ENCODE peak calls at places on chromosomes 6 and 20, in six cellular contexts. V is left lung; E is OCI-LY7; H is HCT116; Q is heart left ventricle; R is CD8-positive, alpha-beta memory T cell. M is an unnamed sample.

GRCh38 chr20:2825770-2826169 is 9.6 kb downstream of the TMEM239 start:
- DNase-seq in E (no peak), R (no peak), V (no peak), H (no peak), Q (no peak), M (no peak)

GRCh38 chr20:44384423-44385027 is 29.0 kb downstream of the HNF4A start:
- DNase-seq in V (peak; percentile 74), E (peak; percentile 79), R (peak; percentile 86), Q (peak; percentile 66), H (peak; percentile 54), M (peak; percentile 51)

GRCh38 chr6:121630716-121631115 is 195.3 kb downstream of the GJA1 start:
- DNase-seq in Q (no peak), R (no peak), E (no peak), V (no peak), H (no peak), M (no peak)

GRCh38 chr20:59585714-59586404 is 18.5 kb upstream of the PHACTR3 start:
- DNase-seq in V (no peak), E (no peak), Q (no peak), R (no peak), H (no peak), M (no peak)

GRCh38 chr20:54068495-54068894 is 1.9 kb downstream of the BCAS1 start:
- DNase-seq in H (no peak), R (no peak), E (no peak), V (no peak), Q (no peak), M (no peak)

GRCh38 chr20:23021941-23022340 is 13.2 kb upstream of the SSTR4 start:
- DNase-seq in E (no peak), V (no peak), H (no peak), R (no peak), Q (no peak), M (no peak)

GRCh38 chr6:7542065-7542877 is 800 bp downstream of the DSP start:
- DNase-seq in R (no peak), H (no peak), V (no peak), E (no peak), Q (peak; percentile 21), M (peak; percentile 15)

GRCh38 chr6:136035378-136036070 is 184.0 kb downstream of the PDE7B start:
- DNase-seq in V (no peak), R (no peak), E (no peak), H (no peak), Q (peak; percentile 43), M (no peak)

GRCh38 chr6:30820196-30820595 is 64.1 kb upstream of the DDR1 start:
- DNase-seq in R (no peak), E (no peak), Q (peak; percentile 50), H (peak; percentile 73), V (no peak), M (no peak)

GRCh38 chr20:31595654-31596411 is 9.3 kb upstream of the ID1 start:
- DNase-seq in R (no peak), Q (peak; percentile 88), H (peak; percentile 57), V (peak; percentile 84), E (no peak), M (peak; percentile 97)

GRCh38 chr20:1964659-1965405 is 29.0 kb downstream of the PDYN start:
- DNase-seq in E (no peak), Q (no peak), R (no peak), H (no peak), V (no peak), M (no peak)

GRCh38 chr6:31576897-31577341 is 1.6 kb downstream of the TNF start:
- DNase-seq in H (no peak), E (no peak), R (peak; percentile 69), V (no peak), Q (no peak), M (no peak)

GRCh38 chr6:35365599-35366596 is 23.5 kb downstream of the PPARD start:
- DNase-seq in H (peak; percentile 27), R (no peak), V (no peak), Q (no peak), E (no peak), M (no peak)

GRCh38 chr6:158621694-158622544 is 22.6 kb downstream of the DYNLT1 start:
- DNase-seq in Q (no peak), R (no peak), E (no peak), H (no peak), V (peak; percentile 26), M (no peak)

GRCh38 chr6:98335594-98335993 is 498.8 kb upstream of the POU3F2 start:
- DNase-seq in H (no peak), V (no peak), R (no peak), Q (no peak), E (no peak), M (no peak)

GRCh38 chr20:60589624-60590023 is 631.4 kb downstream of the CDH26 start:
- DNase-seq in R (no peak), E (peak; percentile 2), Q (no peak), H (no peak), V (no peak), M (no peak)

GRCh38 chr6:89605861-89606260 is 32.7 kb downstream of the LYRM2 start:
- DNase-seq in R (no peak), V (no peak), H (no peak), Q (no peak), E (no peak), M (no peak)

GRCh38 chr6:21742238-21742660 is 148.7 kb downstream of the SOX4 start:
- DNase-seq in Q (no peak), V (no peak), R (no peak), E (no peak), H (peak; percentile 75), M (no peak)

GRCh38 chr6:90468080-90468479 is 118.8 kb downstream of the MAP3K7 start:
- DNase-seq in R (no peak), V (no peak), H (no peak), E (no peak), Q (no peak), M (no peak)

GRCh38 chr6:32931211-32931610 is 9.6 kb downstream of the HLA-DMB start:
- DNase-seq in E (no peak), R (no peak), Q (no peak), H (no peak), V (no peak), M (no peak)

GRCh38 chr6:100454571-100455229 is 10.0 kb downstream of the SIM1 start:
- DNase-seq in E (no peak), R (no peak), H (no peak), V (no peak), Q (no peak), M (no peak)

GRCh38 chr6:125746019-125746414 is 3.4 kb upstream of the HEY2 start:
- DNase-seq in E (no peak), V (no peak), R (no peak), H (no peak), Q (no peak), M (no peak)

GRCh38 chr6:137638926-137639706 is 144.9 kb upstream of the OLIG3 start:
- DNase-seq in R (no peak), V (no peak), H (no peak), Q (no peak), E (no peak), M (no peak)

GRCh38 chr20:62576815-62577214 is 65.5 kb upstream of the SLCO4A1 start:
- DNase-seq in R (no peak), V (no peak), Q (no peak), H (no peak), E (no peak), M (peak; percentile 33)

GRCh38 chr20:23622839-23623343 is 14.9 kb downstream of the CST3 start:
- DNase-seq in R (no peak), H (peak; percentile 60), V (peak; percentile 74), Q (peak; percentile 60), E (no peak), M (peak; percentile 66)

GRCh38 chr20:57048027-57048869 is 218.2 kb downstream of the BMP7 start:
- DNase-seq in Q (no peak), E (peak; percentile 44), H (no peak), R (no peak), V (no peak), M (peak; percentile 32)

GRCh38 chr6:75296811-75297779 is 12.5 kb upstream of the TMEM30A start:
- DNase-seq in H (peak; percentile 65), E (peak; percentile 75), R (no peak), Q (no peak), V (no peak), M (peak; percentile 72)

GRCh38 chr20:54070187-54070987 is at the start of gene BCAS1:
- DNase-seq in R (no peak), E (no peak), H (no peak), V (no peak), Q (no peak), M (no peak)

GRCh38 chr6:90273863-90274262 is 22.8 kb downstream of the BACH2 start:
- DNase-seq in H (no peak), E (no peak), Q (no peak), R (no peak), V (no peak), M (no peak)

GRCh38 chr6:28081486-28081751 is 1.1 kb downstream of the ZNF165 start:
- DNase-seq in Q (no peak), H (no peak), E (peak; percentile 73), V (no peak), R (peak; percentile 66), M (no peak)

GRCh38 chr6:6657820-6658217 is 69.3 kb downstream of the LY86 start:
- DNase-seq in Q (no peak), R (no peak), E (no peak), H (no peak), V (no peak), M (no peak)

GRCh38 chr6:21227486-21227885 is 366.1 kb upstream of the SOX4 start:
- DNase-seq in E (no peak), Q (no peak), R (no peak), H (no peak), V (no peak), M (no peak)

GRCh38 chr6:3873051-3873450 is 23.9 kb downstream of the FAM50B start:
- DNase-seq in Q (no peak), E (no peak), R (no peak), H (no peak), V (no peak), M (no peak)

GRCh38 chr20:50513169-50514034 is 3.2 kb downstream of the PTPN1 start:
- DNase-seq in R (no peak), V (no peak), Q (no peak), H (no peak), E (no peak), M (peak; percentile 82)
- H3K4me1 ChIP-seq in R (peaks cover 79% of the 10 kb centered on the region), V (peaks cover 38% of the 10 kb centered on the region), Q (peaks cover 79% of the 10 kb centered on the region), H (peaks cover 14% of the 10 kb centered on the region), E (peaks cover 44% of the 10 kb centered on the region), M (peaks cover 68% of the 10 kb centered on the region)

GRCh38 chr6:156791261-156791850 is 14.2 kb downstream of the ARID1B start:
- DNase-seq in V (no peak), H (no peak), R (no peak), Q (no peak), E (peak; percentile 80), M (peak; percentile 81)
- H3K4me1 ChIP-seq in V (peaks cover 15% of the 10 kb centered on the region), H (no peaks in the 10 kb centered on the region), R (peaks cover 81% of the 10 kb centered on the region), Q (peaks cover 97% of the 10 kb centered on the region), E (peaks cover 91% of the 10 kb centered on the region), M (peaks cover 40% of the 10 kb centered on the region)

GRCh38 chr6:129184324-129184723 is 301.4 kb downstream of the LAMA2 start:
- DNase-seq in V (no peak), E (no peak), Q (no peak), H (no peak), R (no peak), M (no peak)
- H3K4me1 ChIP-seq in V (no peaks in the 10 kb centered on the region), E (no peaks in the 10 kb centered on the region), Q (peaks cover 40% of the 10 kb centered on the region), H (peaks cover 44% of the 10 kb centered on the region), R (no peaks in the 10 kb centered on the region), M (peaks cover 4% of the 10 kb centered on the region)

DNA sequence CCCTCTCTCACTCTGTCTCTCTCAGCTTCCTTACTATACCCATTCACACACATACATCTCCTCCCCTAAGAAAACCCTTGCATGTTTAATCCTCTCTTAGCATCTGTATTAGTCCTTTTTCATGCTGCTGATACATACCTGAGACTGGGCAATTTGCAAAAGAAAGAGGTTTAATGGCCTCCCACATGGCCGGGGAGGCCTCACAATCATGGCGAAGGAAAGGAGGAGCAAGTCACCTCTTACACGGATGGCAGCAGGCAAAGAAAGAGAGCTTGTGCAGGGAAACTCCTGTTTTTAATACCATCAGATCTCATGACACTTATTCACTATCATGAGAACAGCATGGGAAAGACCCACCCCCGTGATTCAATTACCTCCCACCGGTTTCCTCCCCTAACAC is 398.5 kb upstream of the SASH1 start:
- DNase-seq in H (no peak), Q (no peak), E (no peak), V (no peak), R (no peak), M (no peak)
- H3K4me1 ChIP-seq in H (no peaks in the 10 kb centered on the region), Q (no peaks in the 10 kb centered on the region), E (no peaks in the 10 kb centered on the region), V (peaks cover 4% of the 10 kb centered on the region), R (no peaks in the 10 kb centered on the region), M (no peaks in the 10 kb centered on the region)